ENCODE peak calls at places on chromosomes 2 and 18, in seven cellular contexts. Y is fibroblast of mammary gland, J is fibroblast of lung, H is uterus, U is PC-3, Q is lower leg skin, P is right lobe of liver. Z is an unnamed sample.

GRCh38 chr2:181523756-181524155 is 66.6 kb downstream of the ITGA4 start:
- DNase-seq in Y (no peak), J (no peak), H (no peak), U (no peak), Q (peak), P (no peak), Z (no peak)

GRCh38 chr2:146987996-146988395 is 856.8 kb upstream of the ACVR2A start:
- DNase-seq in Y (no peak), J (no peak), H (no peak), U (peak), Q (no peak), P (no peak), Z (no peak)

GRCh38 chr2:70639841-70640448 is 86.3 kb upstream of the TGFA start:
- DNase-seq in Y (no peak), J (no peak), H (no peak), U (no peak), Q (no peak), P (no peak), Z (no peak)

GRCh38 chr18:2898131-2898640 is 51.4 kb downstream of the EMILIN2 start:
- DNase-seq in Y (peak), J (peak), H (no peak), U (peak), Q (no peak), P (no peak), Z (peak)

GRCh38 chr2:214005337-214005736 is 405.5 kb upstream of the VWC2L start:
- DNase-seq in Y (peak), J (peak), H (no peak), U (peak), Q (no peak), P (no peak), Z (no peak)

GRCh38 chr2:37627715-37628114 is 43.7 kb downstream of the CDC42EP3 start:
- DNase-seq in Y (peak), J (peak), H (no peak), U (no peak), Q (no peak), P (no peak), Z (peak)

GRCh38 chr18:23998811-23999210 is 15.7 kb upstream of the TTC39C start:
- DNase-seq in Y (no peak), J (peak), H (no peak), U (peak), Q (no peak), P (no peak), Z (no peak)

GRCh38 chr2:61928816-61929471 is 23.5 kb downstream of the COMMD1 start:
- DNase-seq in Y (no peak), J (peak), H (no peak), U (no peak), Q (no peak), P (no peak), Z (peak)

GRCh38 chr18:44915661-44916060 is 235.0 kb downstream of the SETBP1 start:
- DNase-seq in Y (peak), J (no peak), H (no peak), U (no peak), Q (no peak), P (no peak), Z (no peak)

GRCh38 chr2:161161074-161161577 is 898 bp downstream of the TANK start:
- DNase-seq in Y (peak), J (no peak), H (no peak), U (no peak), Q (no peak), P (no peak), Z (peak)

GRCh38 chr2:232333361-232334135 is 45.0 kb upstream of the ALPP start:
- DNase-seq in Y (no peak), J (no peak), H (no peak), U (peak), Q (no peak), P (peak), Z (no peak)

GRCh38 chr2:21422050-21422449 is 298.3 kb downstream of the TDRD15 start:
- DNase-seq in Y (no peak), J (no peak), H (no peak), U (no peak), Q (no peak), P (peak), Z (no peak)

GRCh38 chr2:73028841-73029240 is 42.7 kb downstream of the SFXN5 start:
- DNase-seq in Y (peak), J (no peak), H (no peak), U (no peak), Q (no peak), P (no peak), Z (no peak)

GRCh38 chr2:3332133-3332532 is 45.5 kb downstream of the EIPR1 start:
- DNase-seq in Y (no peak), J (no peak), H (no peak), U (no peak), Q (no peak), P (no peak), Z (no peak)

GRCh38 chr2:173963323-173963816 is 1.8 kb downstream of the SP3 start:
- DNase-seq in Y (peak), J (peak), H (no peak), U (peak), Q (peak), P (no peak), Z (peak)

GRCh38 chr2:239667431-239667985 is 266.7 kb upstream of the HDAC4 start:
- DNase-seq in Y (no peak), J (no peak), H (no peak), U (no peak), Q (no peak), P (no peak), Z (no peak)

GRCh38 chr2:11788725-11789124 is 42.3 kb downstream of the LPIN1 start:
- DNase-seq in Y (no peak), J (no peak), H (no peak), U (no peak), Q (no peak), P (no peak), Z (no peak)

GRCh38 chr2:208025814-208026184 is 472 bp upstream of the PLEKHM3 start:
- DNase-seq in Y (no peak), J (no peak), H (no peak), U (no peak), Q (no peak), P (no peak), Z (peak)

GRCh38 chr2:226354434-226354833 is 445.2 kb downstream of the IRS1 start:
- DNase-seq in Y (peak), J (peak), H (no peak), U (no peak), Q (no peak), P (no peak), Z (peak)

GRCh38 chr2:160731856-160732255 is 238.2 kb upstream of the RBMS1 start:
- DNase-seq in Y (no peak), J (no peak), H (no peak), U (no peak), Q (no peak), P (no peak), Z (no peak)

GRCh38 chr2:203711399-203711798 is 5.0 kb downstream of the CD28 start:
- DNase-seq in Y (no peak), J (no peak), H (no peak), U (no peak), Q (no peak), P (no peak), Z (no peak)

GRCh38 chr2:202023198-202023903 is 10.3 kb upstream of the FZD7 start:
- DNase-seq in Y (no peak), J (no peak), H (no peak), U (no peak), Q (no peak), P (no peak), Z (no peak)

GRCh38 chr2:42167458-42167857 is 1.7 kb upstream of the EML4 start:
- DNase-seq in Y (no peak), J (peak), H (no peak), U (no peak), Q (no peak), P (no peak), Z (peak)

GRCh38 chr2:42169100-42169868 is at the start of gene EML4:
- DNase-seq in Y (peak), J (peak), H (peak), U (peak), Q (peak), P (peak), Z (peak)

GRCh38 chr2:42170619-42171395 is 1.7 kb downstream of the EML4 start:
- DNase-seq in Y (no peak), J (no peak), H (no peak), U (no peak), Q (no peak), P (no peak), Z (no peak)

GRCh38 chr2:42169869-42170465 is 814 bp downstream of the EML4 start:
- DNase-seq in Y (no peak), J (peak), H (no peak), U (no peak), Q (no peak), P (no peak), Z (peak)

DNA sequence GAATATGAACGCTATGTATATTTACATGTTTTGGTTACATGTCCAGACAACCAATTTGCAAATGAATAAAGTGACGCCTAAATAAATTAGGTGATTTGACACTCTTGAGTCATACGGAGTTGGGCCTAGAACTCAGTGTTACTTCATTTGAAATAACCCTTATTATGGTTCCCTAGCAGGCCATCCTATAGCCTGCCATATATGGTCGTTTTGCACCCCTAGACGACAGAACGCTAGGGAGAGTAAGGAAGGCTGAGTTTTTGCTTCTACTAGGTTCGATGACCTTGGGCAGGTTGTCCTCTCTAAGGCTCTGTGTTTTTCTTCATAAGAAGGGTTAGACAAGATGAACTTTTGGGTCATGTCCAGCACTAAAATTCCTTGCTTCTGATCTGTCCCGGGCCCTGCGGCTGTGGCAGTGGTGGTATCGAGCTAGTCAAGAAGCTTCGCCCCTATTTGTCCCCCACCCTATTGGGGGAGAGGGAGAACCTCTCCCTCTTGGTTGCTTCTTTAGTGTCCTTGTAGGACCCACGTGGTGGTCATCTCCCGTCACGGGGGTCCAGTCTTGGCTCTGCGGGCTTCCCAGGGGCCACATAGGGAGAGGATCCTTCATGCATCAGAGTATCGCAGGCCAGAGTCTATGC is 574 bp upstream of the EML4 start:
- DNase-seq in Y (no peak), J (peak), H (no peak), U (no peak), Q (no peak), P (no peak), Z (no peak)
- H3K4me3 ChIP-seq in Y (no peak), J (peak), H (no peak), U (no peak), Q (no peak), P (no peak), Z (peak)

GRCh38 chr2:83823238-83823637 is 635.8 kb downstream of the SUCLG1 start:
- DNase-seq in Y (no peak), J (no peak), H (no peak), U (no peak), Q (no peak), P (no peak), Z (no peak)

GRCh38 chr2:83826601-83827000 is 632.5 kb downstream of the SUCLG1 start:
- DNase-seq in Y (no peak), J (no peak), H (no peak), U (no peak), Q (no peak), P (no peak), Z (no peak)

GRCh38 chr2:83827618-83828017 is 631.5 kb downstream of the SUCLG1 start:
- DNase-seq in Y (no peak), J (no peak), H (no peak), U (peak), Q (no peak), P (no peak), Z (no peak)
- TF ChIP-seq CTCF in Y (no peak), J (no peak), H (no peak), U (peak), Q (no peak), P (no peak), Z (peak)

GRCh38 chr2:43423941-43424261 is 171.9 kb downstream of the THADA start:
- DNase-seq in Y (no peak), J (no peak), H (no peak), U (no peak), Q (no peak), P (no peak), Z (no peak)

GRCh38 chr2:43427032-43427424 is 168.8 kb downstream of the THADA start:
- DNase-seq in Y (no peak), J (no peak), H (no peak), U (no peak), Q (no peak), P (no peak), Z (no peak)

GRCh38 chr2:43424262-43425207 is 171.3 kb downstream of the THADA start:
- DNase-seq in Y (peak), J (peak), H (no peak), U (peak), Q (no peak), P (no peak), Z (peak)

GRCh38 chr2:43425659-43426058 is 170.2 kb downstream of the THADA start:
- DNase-seq in Y (no peak), J (no peak), H (no peak), U (no peak), Q (no peak), P (no peak), Z (no peak)

DNA sequence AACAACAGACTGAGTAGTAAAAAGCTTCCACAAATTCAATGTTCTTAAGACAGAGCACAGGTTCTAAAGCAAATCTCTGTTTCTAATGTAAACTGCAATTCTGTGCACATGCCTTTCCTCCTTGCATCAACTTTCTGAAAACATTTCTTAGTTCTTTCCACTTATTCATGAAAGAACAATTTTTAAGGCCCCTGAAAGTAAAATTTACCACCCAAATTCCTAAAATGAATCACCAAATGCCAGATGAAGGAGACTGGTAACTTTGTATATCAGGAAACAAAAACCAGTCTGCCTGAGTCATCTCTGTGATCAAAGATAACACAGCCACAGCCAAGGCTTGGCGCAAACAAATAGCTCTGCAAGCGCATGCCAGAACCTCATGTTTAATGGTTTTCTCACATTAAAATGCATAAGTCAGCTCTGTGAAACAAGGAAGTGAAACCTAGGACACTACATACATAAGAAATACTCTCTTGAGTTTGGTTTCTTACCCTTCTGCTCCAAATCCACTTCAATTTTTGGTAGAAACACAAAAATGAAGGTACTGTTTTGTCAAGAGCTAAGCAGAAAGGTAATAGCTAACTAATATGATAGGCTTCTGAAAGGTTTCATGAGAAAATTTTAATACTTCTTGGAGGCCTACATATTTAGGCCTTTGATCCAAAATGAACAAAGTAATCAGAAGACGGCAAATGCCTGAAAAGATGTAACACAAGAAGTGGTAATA is 169.4 kb downstream of the THADA start:
- DNase-seq in Y (peak), J (peak), H (peak), U (peak), Q (peak), P (no peak), Z (peak)
- H3K4me3 ChIP-seq in Y (no peak), J (no peak), H (no peak), U (peak), Q (no peak), P (no peak), Z (no peak)

DNA sequence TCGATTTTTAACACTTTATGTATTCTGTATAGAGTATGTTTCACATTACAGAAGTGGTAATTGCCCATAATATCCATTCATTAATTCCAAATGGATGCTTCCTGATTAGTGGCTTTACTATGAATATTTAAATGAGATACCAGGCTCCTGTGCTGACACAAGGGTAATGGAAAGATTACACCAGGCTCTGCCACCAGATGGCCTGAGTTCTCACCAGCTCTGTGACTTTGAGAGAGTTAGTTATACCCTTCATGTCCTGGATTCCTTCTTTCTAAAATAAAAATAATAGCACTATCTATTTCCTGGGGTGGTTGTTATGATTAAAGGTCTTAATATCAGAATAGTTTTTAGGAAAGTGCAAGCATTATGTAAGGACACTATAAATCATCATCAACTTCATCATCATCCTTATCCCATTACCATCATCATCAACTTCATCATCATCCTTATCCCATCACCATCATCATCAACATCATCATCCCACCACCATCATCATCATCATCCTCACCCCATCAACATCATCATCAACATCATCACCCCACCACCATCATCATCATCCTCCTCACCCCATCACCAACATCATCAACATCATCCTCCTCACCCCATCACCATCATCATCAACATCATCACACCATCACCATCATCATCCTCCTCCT is 151.8 kb downstream of the DNER start:
- DNase-seq in Y (no peak), J (no peak), H (no peak), U (peak), Q (no peak), P (no peak), Z (no peak)
- TF ChIP-seq CTCF in Y (no peak), J (no peak), H (no peak), U (peak), Q (no peak), P (no peak), Z (no peak)

GRCh38 chr2:148613231-148614023 is 31.1 kb upstream of the EPC2 start:
- DNase-seq in Y (no peak), J (no peak), H (no peak), U (no peak), Q (no peak), P (no peak), Z (no peak)
- H3K4me3 ChIP-seq in Y (no peak), J (no peak), H (no peak), U (no peak), Q (no peak), P (no peak), Z (no peak)

GRCh38 chr18:33355756-33356155 is 84.8 kb downstream of the CCDC178 start:
- DNase-seq in Y (no peak), J (no peak), H (no peak), U (no peak), Q (no peak), P (no peak), Z (no peak)
- TF ChIP-seq CTCF in Y (no peak), J (no peak), H (no peak), U (no peak), Q (no peak), P (no peak), Z (no peak)

DNA sequence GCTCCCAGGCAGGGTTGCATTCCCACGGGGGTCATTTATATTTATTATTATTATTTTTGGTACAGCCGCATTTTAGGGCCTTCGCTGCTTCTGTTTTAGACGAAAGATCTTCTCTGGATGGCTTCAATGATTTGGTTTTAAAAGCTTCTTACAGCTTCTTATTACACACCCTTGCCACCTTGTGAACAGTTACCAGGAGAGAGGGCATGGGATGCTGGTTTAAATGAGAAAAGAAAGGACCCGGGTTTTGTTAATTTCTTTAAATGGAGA is 1.7 kb downstream of the SH3RF3 start:
- DNase-seq in Y (no peak), J (no peak), H (no peak), U (no peak), Q (no peak), P (no peak), Z (no peak)
- H3K4me3 ChIP-seq in Y (peak), J (peak), H (peak), U (peak), Q (no peak), P (peak), Z (peak)

GRCh38 chr2:67727623-67728022 is 330.5 kb downstream of the ETAA1 start:
- DNase-seq in Y (no peak), J (no peak), H (no peak), U (no peak), Q (no peak), P (no peak), Z (no peak)

GRCh38 chr2:67729474-67729873 is 332.3 kb downstream of the ETAA1 start:
- DNase-seq in Y (no peak), J (no peak), H (no peak), U (no peak), Q (no peak), P (no peak), Z (no peak)

GRCh38 chr2:67733517-67733916 is 329.3 kb downstream of the C1D start:
- DNase-seq in Y (peak), J (peak), H (no peak), U (peak), Q (no peak), P (no peak), Z (no peak)
- TF ChIP-seq CTCF in Y (peak), J (peak), H (no peak), U (peak), Q (no peak), P (peak), Z (peak)

DNA sequence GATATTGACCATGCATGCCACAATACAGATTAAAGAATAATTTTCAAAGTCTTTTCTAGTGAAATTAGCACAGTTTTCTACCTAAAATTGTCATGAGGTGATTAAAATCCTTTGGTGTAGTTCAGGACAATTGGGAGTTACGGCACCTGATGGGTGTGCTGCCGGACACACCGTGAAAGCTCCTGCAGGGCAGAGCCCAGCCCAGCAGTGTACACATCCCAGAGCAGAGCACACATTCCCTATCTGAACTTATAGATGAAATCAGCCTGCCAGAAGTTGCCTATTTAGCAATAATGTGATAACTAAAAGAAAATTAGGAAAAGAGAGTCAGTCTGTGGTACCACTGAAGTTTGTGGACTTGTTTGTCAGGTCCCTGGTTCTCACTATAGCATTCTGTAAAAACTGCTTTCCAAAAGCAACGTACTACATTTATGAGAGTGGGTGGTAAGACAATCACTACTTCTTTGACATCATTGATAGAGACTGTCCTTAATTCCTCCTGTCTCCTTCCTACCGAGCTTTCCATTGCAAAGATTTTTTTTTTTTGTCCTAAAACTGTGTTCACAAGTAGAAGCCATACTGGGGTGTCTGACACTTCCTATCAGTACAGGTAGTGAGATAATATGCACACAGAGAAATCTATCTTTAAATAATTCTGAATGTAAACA is 3.4 kb downstream of the CYTIP start:
- DNase-seq in Y (no peak), J (no peak), H (no peak), U (no peak), Q (no peak), P (no peak), Z (no peak)
- H3K4me3 ChIP-seq in Y (no peak), J (no peak), H (no peak), U (no peak), Q (no peak), P (no peak), Z (no peak)

GRCh38 chr2:98936133-98936916 is at the start of gene CRACDL:
- DNase-seq in Y (no peak), J (peak), H (no peak), U (peak), Q (no peak), P (no peak), Z (no peak)
- TF ChIP-seq CTCF in Y (no peak), J (no peak), H (no peak), U (peak), Q (no peak), P (no peak), Z (no peak)